ENCODE peak calls at places on chromosomes 3 and 15, in six cellular contexts. One of them, this sample, is unnamed.

GRCh38 chr3:13113346-13114335 is 40.4 kb upstream of the IQSEC1 start:
- DNase-seq in fibroblast of lung: no peak
- DNase-seq in DND-41: no peak
- DNase-seq in breast epithelium: no peak
- DNase-seq in heart right ventricle: no peak
- DNase-seq in tibial artery: peak
- DNase-seq in this sample: no peak

GRCh38 chr3:144018776-144019175 is 47.2 kb downstream of the DIPK2A start:
- DNase-seq in fibroblast of lung: peak
- DNase-seq in tibial artery: no peak
- DNase-seq in DND-41: no peak
- DNase-seq in heart right ventricle: no peak
- DNase-seq in breast epithelium: no peak
- DNase-seq in this sample: no peak

GRCh38 chr3:194985031-194985578 is 285.9 kb downstream of the XXYLT1 start:
- DNase-seq in heart right ventricle: peak
- DNase-seq in breast epithelium: peak
- DNase-seq in fibroblast of lung: peak
- DNase-seq in tibial artery: peak
- DNase-seq in DND-41: no peak
- DNase-seq in this sample: no peak

GRCh38 chr15:100794008-100794407 is 85.6 kb upstream of the ALDH1A3 start:
- DNase-seq in fibroblast of lung: no peak
- DNase-seq in tibial artery: no peak
- DNase-seq in heart right ventricle: no peak
- DNase-seq in DND-41: no peak
- DNase-seq in breast epithelium: no peak
- DNase-seq in this sample: no peak

GRCh38 chr3:44993471-44994205 is 17.6 kb downstream of the EXOSC7 start:
- DNase-seq in DND-41: no peak
- DNase-seq in tibial artery: no peak
- DNase-seq in heart right ventricle: no peak
- DNase-seq in breast epithelium: no peak
- DNase-seq in fibroblast of lung: peak
- DNase-seq in this sample: no peak

GRCh38 chr15:98799461-98799971 is 151.2 kb downstream of the IGF1R start:
- DNase-seq in tibial artery: no peak
- DNase-seq in DND-41: no peak
- DNase-seq in breast epithelium: no peak
- DNase-seq in heart right ventricle: no peak
- DNase-seq in fibroblast of lung: no peak
- DNase-seq in this sample: no peak

GRCh38 chr15:33028495-33028894 is 166.0 kb downstream of the FMN1 start:
- DNase-seq in tibial artery: no peak
- DNase-seq in DND-41: no peak
- DNase-seq in breast epithelium: no peak
- DNase-seq in heart right ventricle: no peak
- DNase-seq in fibroblast of lung: peak
- DNase-seq in this sample: no peak

GRCh38 chr15:100570282-100570681 is 31.7 kb downstream of the LINS1 start:
- DNase-seq in tibial artery: no peak
- DNase-seq in DND-41: no peak
- DNase-seq in heart right ventricle: no peak
- DNase-seq in breast epithelium: no peak
- DNase-seq in fibroblast of lung: no peak
- DNase-seq in this sample: no peak

GRCh38 chr15:85580914-85581313 is 200.5 kb downstream of the AKAP13 start:
- DNase-seq in breast epithelium: no peak
- DNase-seq in heart right ventricle: no peak
- DNase-seq in fibroblast of lung: no peak
- DNase-seq in tibial artery: no peak
- DNase-seq in DND-41: no peak
- DNase-seq in this sample: peak

GRCh38 chr3:32910954-32911353 is 40.5 kb upstream of the CCR4 start:
- DNase-seq in tibial artery: no peak
- DNase-seq in heart right ventricle: no peak
- DNase-seq in fibroblast of lung: peak
- DNase-seq in DND-41: no peak
- DNase-seq in breast epithelium: no peak
- DNase-seq in this sample: no peak

GRCh38 chr15:98981851-98982722 is 25.5 kb downstream of the PGPEP1L start:
- DNase-seq in fibroblast of lung: peak
- DNase-seq in breast epithelium: no peak
- DNase-seq in heart right ventricle: no peak
- DNase-seq in tibial artery: no peak
- DNase-seq in DND-41: no peak
- DNase-seq in this sample: no peak

GRCh38 chr3:165476399-165477060 is 280.3 kb upstream of the SLITRK3 start:
- DNase-seq in tibial artery: no peak
- DNase-seq in heart right ventricle: no peak
- DNase-seq in DND-41: no peak
- DNase-seq in breast epithelium: no peak
- DNase-seq in fibroblast of lung: no peak
- DNase-seq in this sample: no peak

GRCh38 chr15:26628879-26629529 is 143.9 kb downstream of the GABRB3 start:
- DNase-seq in breast epithelium: peak
- DNase-seq in fibroblast of lung: peak
- DNase-seq in DND-41: no peak
- DNase-seq in heart right ventricle: peak
- DNase-seq in tibial artery: peak
- DNase-seq in this sample: no peak

GRCh38 chr15:33243869-33244268 is 49.4 kb upstream of the FMN1 start:
- DNase-seq in heart right ventricle: no peak
- DNase-seq in tibial artery: no peak
- DNase-seq in breast epithelium: no peak
- DNase-seq in fibroblast of lung: peak
- DNase-seq in DND-41: no peak
- DNase-seq in this sample: no peak

GRCh38 chr15:80597081-80597480 is 98.0 kb upstream of the ABHD17C start:
- DNase-seq in heart right ventricle: no peak
- DNase-seq in tibial artery: no peak
- DNase-seq in DND-41: no peak
- DNase-seq in breast epithelium: no peak
- DNase-seq in fibroblast of lung: no peak
- DNase-seq in this sample: no peak

GRCh38 chr3:44996556-44996969 is 20.5 kb downstream of the EXOSC7 start:
- DNase-seq in DND-41: no peak
- DNase-seq in fibroblast of lung: no peak
- DNase-seq in heart right ventricle: no peak
- DNase-seq in tibial artery: no peak
- DNase-seq in breast epithelium: no peak
- DNase-seq in this sample: no peak

GRCh38 chr3:46998121-46998851 is 18.8 kb downstream of the NBEAL2 start:
- DNase-seq in heart right ventricle: peak
- DNase-seq in tibial artery: peak
- DNase-seq in DND-41: peak
- DNase-seq in breast epithelium: no peak
- DNase-seq in fibroblast of lung: peak
- DNase-seq in this sample: no peak

GRCh38 chr15:69576035-69576526 is 123.5 kb downstream of the RPLP1 start:
- DNase-seq in tibial artery: peak
- DNase-seq in fibroblast of lung: peak
- DNase-seq in heart right ventricle: peak
- DNase-seq in DND-41: peak
- DNase-seq in breast epithelium: peak
- DNase-seq in this sample: peak

GRCh38 chr3:52402101-52402521 is 42.8 kb downstream of the SEMA3G start:
- DNase-seq in breast epithelium: no peak
- DNase-seq in DND-41: no peak
- DNase-seq in heart right ventricle: no peak
- DNase-seq in tibial artery: peak
- DNase-seq in fibroblast of lung: no peak
- DNase-seq in this sample: no peak

GRCh38 chr15:92653836-92654524 is 1.6 kb downstream of the FAM174B start:
- DNase-seq in DND-41: no peak
- DNase-seq in breast epithelium: peak
- DNase-seq in fibroblast of lung: no peak
- DNase-seq in tibial artery: no peak
- DNase-seq in heart right ventricle: no peak
- DNase-seq in this sample: no peak

GRCh38 chr15:81224232-81224631 is 27.6 kb downstream of the IL16 start:
- DNase-seq in heart right ventricle: peak
- DNase-seq in DND-41: no peak
- DNase-seq in fibroblast of lung: no peak
- DNase-seq in breast epithelium: peak
- DNase-seq in tibial artery: no peak
- DNase-seq in this sample: no peak

GRCh38 chr15:36478561-36478960 is 100.9 kb upstream of the CDIN1 start:
- DNase-seq in heart right ventricle: no peak
- DNase-seq in tibial artery: no peak
- DNase-seq in breast epithelium: no peak
- DNase-seq in DND-41: no peak
- DNase-seq in fibroblast of lung: no peak
- DNase-seq in this sample: no peak

GRCh38 chr3:53089511-53089910 is 40.7 kb downstream of the RFT1 start:
- DNase-seq in heart right ventricle: peak
- DNase-seq in breast epithelium: peak
- DNase-seq in tibial artery: no peak
- DNase-seq in DND-41: no peak
- DNase-seq in fibroblast of lung: no peak
- DNase-seq in this sample: no peak

GRCh38 chr3:63644212-63644777 is 8.2 kb upstream of the SNTN start:
- DNase-seq in heart right ventricle: no peak
- DNase-seq in breast epithelium: no peak
- DNase-seq in tibial artery: no peak
- DNase-seq in fibroblast of lung: no peak
- DNase-seq in DND-41: no peak
- DNase-seq in this sample: no peak

GRCh38 chr3:42094128-42094527 is 3.0 kb downstream of the TRAK1 start:
- DNase-seq in tibial artery: no peak
- DNase-seq in fibroblast of lung: no peak
- DNase-seq in breast epithelium: no peak
- DNase-seq in DND-41: no peak
- DNase-seq in heart right ventricle: no peak
- DNase-seq in this sample: no peak

GRCh38 chr3:17140670-17141505 is 256.1 kb downstream of the PLCL2 start:
- DNase-seq in fibroblast of lung: peak
- DNase-seq in heart right ventricle: peak
- DNase-seq in tibial artery: peak
- DNase-seq in breast epithelium: no peak
- DNase-seq in DND-41: no peak
- DNase-seq in this sample: no peak
- H3K4me3 ChIP-seq in fibroblast of lung: no peak
- H3K4me3 ChIP-seq in heart right ventricle: no peak
- H3K4me3 ChIP-seq in tibial artery: no peak
- H3K4me3 ChIP-seq in breast epithelium: no peak
- H3K4me3 ChIP-seq in DND-41: no peak
- H3K4me3 ChIP-seq in this sample: no peak

GRCh38 chr3:48899298-48899697 is 616 bp upstream of the SLC25A20 start:
- DNase-seq in breast epithelium: no peak
- DNase-seq in tibial artery: no peak
- DNase-seq in DND-41: peak
- DNase-seq in heart right ventricle: no peak
- DNase-seq in fibroblast of lung: no peak
- DNase-seq in this sample: peak
- H3K4me3 ChIP-seq in breast epithelium: peak
- H3K4me3 ChIP-seq in tibial artery: peak
- H3K4me3 ChIP-seq in DND-41: peak
- H3K4me3 ChIP-seq in heart right ventricle: peak
- H3K4me3 ChIP-seq in fibroblast of lung: no peak
- H3K4me3 ChIP-seq in this sample: peak

GRCh38 chr15:57591237-57591821 is 375 bp upstream of the MYZAP start:
- DNase-seq in heart right ventricle: no peak
- DNase-seq in breast epithelium: no peak
- DNase-seq in tibial artery: no peak
- DNase-seq in fibroblast of lung: no peak
- DNase-seq in DND-41: no peak
- DNase-seq in this sample: no peak

GRCh38 chr15:57592836-57593420 is 1.2 kb downstream of the MYZAP start:
- DNase-seq in DND-41: no peak
- DNase-seq in breast epithelium: no peak
- DNase-seq in heart right ventricle: no peak
- DNase-seq in tibial artery: no peak
- DNase-seq in fibroblast of lung: no peak
- DNase-seq in this sample: no peak

GRCh38 chr15:57592426-57592825 is 722 bp downstream of the MYZAP start:
- DNase-seq in DND-41: no peak
- DNase-seq in breast epithelium: no peak
- DNase-seq in fibroblast of lung: no peak
- DNase-seq in heart right ventricle: no peak
- DNase-seq in tibial artery: no peak
- DNase-seq in this sample: no peak

GRCh38 chr15:57589276-57590073 is 2.2 kb upstream of the MYZAP start:
- DNase-seq in fibroblast of lung: no peak
- DNase-seq in DND-41: no peak
- DNase-seq in breast epithelium: no peak
- DNase-seq in tibial artery: no peak
- DNase-seq in heart right ventricle: no peak
- DNase-seq in this sample: no peak

DNA sequence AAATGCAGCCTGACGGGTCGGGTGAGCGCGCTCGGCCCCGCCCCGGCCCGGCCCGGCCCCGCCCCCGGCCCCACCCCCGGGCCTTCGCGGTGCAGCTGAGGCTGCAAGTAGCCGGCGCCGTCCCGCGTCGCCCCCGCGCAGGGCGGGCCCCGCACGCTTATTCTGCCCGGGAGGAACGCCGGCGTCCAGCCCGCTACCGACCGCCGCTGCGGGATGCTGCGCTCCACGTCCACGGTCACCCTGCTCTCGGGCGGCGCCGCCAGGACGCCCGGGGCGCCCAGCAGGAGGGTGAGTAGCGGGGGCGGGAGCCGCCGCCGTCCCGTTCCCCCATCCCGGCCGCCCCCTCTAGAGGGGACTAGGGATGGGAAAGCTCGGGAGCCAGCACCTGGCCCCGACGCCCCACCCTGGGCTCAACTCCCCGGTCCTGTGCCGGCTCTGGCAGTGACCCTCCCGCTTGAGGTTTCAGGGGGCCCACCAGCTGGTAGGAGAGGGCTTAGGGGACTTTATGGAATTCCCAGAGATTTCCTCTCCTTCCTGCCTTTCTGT is at the start of gene MYZAP:
- DNase-seq in tibial artery: peak
- DNase-seq in fibroblast of lung: no peak
- DNase-seq in breast epithelium: peak
- DNase-seq in DND-41: no peak
- DNase-seq in heart right ventricle: peak
- DNase-seq in this sample: no peak
- H3K4me3 ChIP-seq in tibial artery: peak
- H3K4me3 ChIP-seq in fibroblast of lung: peak
- H3K4me3 ChIP-seq in breast epithelium: peak
- H3K4me3 ChIP-seq in DND-41: no peak
- H3K4me3 ChIP-seq in heart right ventricle: peak
- H3K4me3 ChIP-seq in this sample: no peak

DNA sequence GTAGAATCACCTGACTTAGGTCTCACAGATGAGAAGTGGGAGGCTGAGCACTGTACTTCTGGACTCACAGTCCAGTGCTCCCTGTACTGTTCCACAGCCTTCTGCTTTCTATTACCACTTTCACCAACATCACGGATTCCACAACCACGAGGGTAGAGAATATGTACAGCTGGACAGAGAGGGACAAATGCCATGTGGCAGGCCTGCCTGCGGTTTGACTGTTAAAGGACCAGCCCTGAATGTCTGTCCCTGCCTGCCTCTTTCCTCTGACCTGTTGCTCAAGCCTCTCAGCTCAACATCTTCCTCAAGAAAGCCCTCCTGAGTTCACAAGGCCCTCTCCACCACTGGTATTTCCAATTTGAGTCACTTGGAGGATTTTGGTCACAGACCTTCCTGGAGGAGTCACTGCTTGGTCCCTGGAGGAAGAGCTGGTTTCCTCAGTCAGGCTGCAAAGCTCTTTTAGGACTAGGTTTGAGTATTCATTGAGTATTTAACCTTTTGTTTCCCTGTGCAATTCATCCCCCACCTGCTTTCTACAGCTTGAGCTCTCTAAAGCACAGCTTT is 49.1 kb downstream of the RAB11A start:
- DNase-seq in tibial artery: no peak
- DNase-seq in breast epithelium: no peak
- DNase-seq in DND-41: no peak
- DNase-seq in fibroblast of lung: no peak
- DNase-seq in heart right ventricle: no peak
- DNase-seq in this sample: no peak
- H3K4me3 ChIP-seq in tibial artery: no peak
- H3K4me3 ChIP-seq in breast epithelium: no peak
- H3K4me3 ChIP-seq in DND-41: no peak
- H3K4me3 ChIP-seq in fibroblast of lung: no peak
- H3K4me3 ChIP-seq in heart right ventricle: no peak
- H3K4me3 ChIP-seq in this sample: no peak

This sample was measured in Jurkat, Clone E6-1.